ENCODE peak calls at places on chromosomes 3 and 15, in ten cellular contexts. K is psoas muscle, P is endothelial cell, H is dorsolateral prefrontal cortex, R is tibial artery, L is OCI-LY7, S is breast epithelium, E is transverse colon, Q is HFFc6, J is GM10248. U is an unnamed sample.

GRCh38 chr3:74121761-74122160 is 492.7 kb downstream of the CNTN3 start:
- DNase-seq in K (no peak), P (no peak), H (no peak), R (no peak), L (no peak), S (no peak), E (no peak), Q (no peak), J (no peak), U (no peak)

GRCh38 chr3:140170612-140171011 is 235.6 kb downstream of the CLSTN2 start:
- DNase-seq in K (no peak), P (no peak), H (no peak), R (no peak), L (no peak), S (no peak), E (no peak), Q (no peak), J (peak), U (peak)

GRCh38 chr3:90044417-90044816 is 937.0 kb downstream of the EPHA3 start:
- DNase-seq in K (no peak), P (no peak), H (no peak), R (no peak), L (no peak), S (no peak), E (no peak), Q (no peak), J (no peak), U (no peak)

GRCh38 chr3:197599089-197599765 is 43.5 kb upstream of the BDH1 start:
- DNase-seq in K (peak), P (peak), H (peak), R (peak), L (peak), S (peak), E (peak), Q (peak), J (peak), U (peak)

GRCh38 chr3:126493731-126494130 is 18.0 kb upstream of the ZXDC start:
- DNase-seq in K (no peak), P (no peak), H (no peak), R (no peak), L (peak), S (no peak), E (no peak), Q (no peak), J (no peak), U (no peak)

GRCh38 chr3:112405845-112406244 is 72.9 kb downstream of the CD200 start:
- DNase-seq in K (no peak), P (no peak), H (no peak), R (no peak), L (no peak), S (no peak), E (no peak), Q (no peak), J (no peak), U (peak)

GRCh38 chr3:73094951-73095350 is 33.5 kb downstream of the EBLN2 start:
- DNase-seq in K (peak), P (no peak), H (no peak), R (no peak), L (no peak), S (peak), E (no peak), Q (no peak), J (no peak), U (no peak)

GRCh38 chr3:2765002-2765579 is 345.1 kb downstream of the IL5RA start:
- DNase-seq in K (no peak), P (no peak), H (no peak), R (no peak), L (no peak), S (no peak), E (no peak), Q (no peak), J (no peak), U (peak)

GRCh38 chr3:47895241-47895640 is 92.3 kb downstream of the DHX30 start:
- DNase-seq in K (no peak), P (no peak), H (no peak), R (no peak), L (no peak), S (no peak), E (no peak), Q (no peak), J (no peak), U (peak)

GRCh38 chr3:47892284-47892683 is 89.3 kb downstream of the DHX30 start:
- DNase-seq in K (no peak), P (no peak), H (peak), R (no peak), L (no peak), S (no peak), E (no peak), Q (no peak), J (no peak), U (no peak)

GRCh38 chr3:47889001-47889757 is 86.2 kb downstream of the DHX30 start:
- DNase-seq in K (no peak), P (no peak), H (no peak), R (no peak), L (no peak), S (no peak), E (no peak), Q (no peak), J (no peak), U (no peak)

GRCh38 chr3:47890037-47890831 is 87.3 kb downstream of the DHX30 start:
- DNase-seq in K (no peak), P (no peak), H (no peak), R (no peak), L (no peak), S (no peak), E (no peak), Q (no peak), J (no peak), U (no peak)

DNA sequence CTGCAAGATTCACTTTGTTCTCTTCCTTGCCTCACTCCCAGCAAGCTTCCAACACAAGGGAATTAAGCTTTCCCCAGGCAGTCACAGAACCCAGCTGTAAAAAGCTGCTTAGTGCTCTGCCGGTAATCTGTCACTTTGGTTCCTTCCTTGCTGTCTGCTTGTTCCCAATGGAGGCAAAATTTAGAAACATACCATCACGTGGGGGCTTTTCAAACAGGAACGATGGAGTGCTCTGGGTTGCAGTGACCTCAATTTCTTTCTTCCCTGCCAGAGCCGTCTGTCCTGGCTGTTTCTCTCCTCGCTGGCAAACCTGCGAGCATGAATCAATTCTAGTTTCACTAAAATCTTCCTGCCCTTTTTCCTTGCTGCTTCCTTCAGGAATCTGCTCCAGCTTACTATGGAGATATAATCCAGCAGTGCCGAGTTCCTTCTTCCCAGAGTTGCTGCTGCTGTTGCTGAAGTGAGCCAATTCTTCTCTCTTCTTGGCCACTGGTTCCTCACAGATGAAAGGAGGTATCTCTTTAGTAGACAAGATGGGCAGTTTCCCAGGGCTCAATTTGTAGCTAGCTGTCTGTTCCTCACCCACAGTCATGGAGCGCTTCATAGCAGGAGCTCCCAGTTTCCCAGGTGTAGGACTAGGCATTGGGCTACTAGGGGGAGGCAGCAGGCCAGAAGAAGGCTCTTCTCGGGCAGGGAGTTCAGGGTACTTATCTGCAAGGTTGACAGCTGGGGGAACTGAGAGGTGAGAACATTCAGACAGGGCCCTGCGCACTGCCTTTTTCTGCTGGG is 88.1 kb downstream of the DHX30 start:
- DNase-seq in K (peak), P (no peak), H (peak), R (peak), L (no peak), S (no peak), E (peak), Q (no peak), J (no peak), U (no peak)
- TF ChIP-seq CTCF in K (no peak), P (no peak), H (no peak), R (no peak), L (no peak), S (no peak), E (no peak), Q (no peak), J (no peak), U (no peak)

GRCh38 chr3:119808244-119808643 is 26.3 kb downstream of the NR1I2 start:
- DNase-seq in K (no peak), P (no peak), H (no peak), R (no peak), L (no peak), S (no peak), E (no peak), Q (no peak), J (no peak), U (no peak)
- TF ChIP-seq CTCF in K (no peak), P (no peak), H (no peak), R (no peak), L (no peak), S (no peak), E (no peak), Q (peak), J (no peak), U (no peak)

GRCh38 chr3:185221203-185221602 is 32.6 kb downstream of the EHHADH start:
- DNase-seq in K (no peak), P (no peak), H (no peak), R (no peak), L (no peak), S (no peak), E (no peak), Q (no peak), J (no peak), U (no peak)

GRCh38 chr3:185216587-185216918 is 37.3 kb downstream of the EHHADH start:
- DNase-seq in K (no peak), P (no peak), H (no peak), R (no peak), L (no peak), S (no peak), E (no peak), Q (no peak), J (no peak), U (no peak)

GRCh38 chr3:185210621-185211157 is 43.2 kb downstream of the EHHADH start:
- DNase-seq in K (no peak), P (no peak), H (no peak), R (no peak), L (no peak), S (no peak), E (no peak), Q (no peak), J (no peak), U (no peak)

GRCh38 chr3:185215873-185216586 is 37.8 kb downstream of the EHHADH start:
- DNase-seq in K (no peak), P (no peak), H (no peak), R (no peak), L (peak), S (no peak), E (no peak), Q (no peak), J (peak), U (peak)
- TF ChIP-seq CTCF in K (peak), P (peak), H (peak), R (peak), L (peak), S (peak), E (peak), Q (peak), J (peak), U (peak)

GRCh38 chr3:99928758-99929408 is 111.2 kb downstream of the CMSS1 start:
- DNase-seq in K (no peak), P (no peak), H (no peak), R (no peak), L (no peak), S (no peak), E (no peak), Q (no peak), J (no peak), U (no peak)
- TF ChIP-seq CTCF in K (peak), P (no peak), H (no peak), R (no peak), L (no peak), S (no peak), E (no peak), Q (no peak), J (no peak), U (no peak)

GRCh38 chr15:22881739-22882440 is 43.4 kb downstream of the NIPA2 start:
- DNase-seq in K (no peak), P (no peak), H (no peak), R (no peak), L (no peak), S (no peak), E (no peak), Q (no peak), J (no peak), U (no peak)

GRCh38 chr15:22885105-22885504 is 46.6 kb downstream of the NIPA2 start:
- DNase-seq in K (no peak), P (no peak), H (no peak), R (no peak), L (no peak), S (no peak), E (peak), Q (no peak), J (no peak), U (no peak)

GRCh38 chr15:22887157-22887951 is 48.9 kb downstream of the NIPA2 start:
- DNase-seq in K (peak), P (no peak), H (no peak), R (no peak), L (no peak), S (no peak), E (peak), Q (peak), J (no peak), U (no peak)

GRCh38 chr15:22883196-22883595 is 44.7 kb downstream of the NIPA2 start:
- DNase-seq in K (no peak), P (no peak), H (no peak), R (no peak), L (no peak), S (no peak), E (no peak), Q (no peak), J (no peak), U (no peak)

GRCh38 chr15:22884344-22884743 is 45.9 kb downstream of the NIPA2 start:
- DNase-seq in K (no peak), P (no peak), H (no peak), R (no peak), L (peak), S (no peak), E (no peak), Q (no peak), J (no peak), U (no peak)
- TF ChIP-seq CTCF in K (no peak), P (no peak), H (no peak), R (no peak), L (peak), S (no peak), E (peak), Q (peak), J (no peak), U (peak)

GRCh38 chr3:50373146-50373864 is 14.0 kb upstream of the TMEM115 start:
- DNase-seq in K (no peak), P (no peak), H (no peak), R (no peak), L (no peak), S (no peak), E (no peak), Q (no peak), J (no peak), U (no peak)

GRCh38 chr3:50373865-50374188 is 14.5 kb upstream of the TMEM115 start:
- DNase-seq in K (no peak), P (no peak), H (no peak), R (no peak), L (no peak), S (no peak), E (no peak), Q (no peak), J (no peak), U (no peak)

GRCh38 chr3:50378024-50378423 is 18.7 kb upstream of the TMEM115 start:
- DNase-seq in K (no peak), P (no peak), H (no peak), R (no peak), L (no peak), S (no peak), E (no peak), Q (no peak), J (no peak), U (no peak)

GRCh38 chr3:50374363-50375108 is 15.2 kb upstream of the TMEM115 start:
- DNase-seq in K (no peak), P (no peak), H (no peak), R (no peak), L (no peak), S (no peak), E (no peak), Q (no peak), J (no peak), U (no peak)

GRCh38 chr3:50375200-50375931 is 16.0 kb upstream of the TMEM115 start:
- DNase-seq in K (no peak), P (no peak), H (no peak), R (no peak), L (peak), S (no peak), E (no peak), Q (no peak), J (no peak), U (no peak)
- TF ChIP-seq CTCF in K (no peak), P (no peak), H (no peak), R (no peak), L (peak), S (no peak), E (no peak), Q (peak), J (no peak), U (no peak)

GRCh38 chr15:77901921-77902750 is 175.4 kb downstream of the TBC1D2B start:
- DNase-seq in K (peak), P (no peak), H (no peak), R (peak), L (peak), S (no peak), E (no peak), Q (no peak), J (no peak), U (peak)
- TF ChIP-seq CTCF in K (no peak), P (no peak), H (no peak), R (no peak), L (peak), S (no peak), E (no peak), Q (peak), J (no peak), U (peak)

GRCh38 chr15:99692825-99693224 is 40.4 kb downstream of the LYSMD4 start:
- DNase-seq in K (no peak), P (no peak), H (no peak), R (no peak), L (no peak), S (no peak), E (no peak), Q (no peak), J (no peak), U (peak)
- TF ChIP-seq CTCF in K (no peak), P (no peak), H (no peak), R (no peak), L (no peak), S (no peak), E (no peak), Q (no peak), J (no peak), U (no peak)

DNA sequence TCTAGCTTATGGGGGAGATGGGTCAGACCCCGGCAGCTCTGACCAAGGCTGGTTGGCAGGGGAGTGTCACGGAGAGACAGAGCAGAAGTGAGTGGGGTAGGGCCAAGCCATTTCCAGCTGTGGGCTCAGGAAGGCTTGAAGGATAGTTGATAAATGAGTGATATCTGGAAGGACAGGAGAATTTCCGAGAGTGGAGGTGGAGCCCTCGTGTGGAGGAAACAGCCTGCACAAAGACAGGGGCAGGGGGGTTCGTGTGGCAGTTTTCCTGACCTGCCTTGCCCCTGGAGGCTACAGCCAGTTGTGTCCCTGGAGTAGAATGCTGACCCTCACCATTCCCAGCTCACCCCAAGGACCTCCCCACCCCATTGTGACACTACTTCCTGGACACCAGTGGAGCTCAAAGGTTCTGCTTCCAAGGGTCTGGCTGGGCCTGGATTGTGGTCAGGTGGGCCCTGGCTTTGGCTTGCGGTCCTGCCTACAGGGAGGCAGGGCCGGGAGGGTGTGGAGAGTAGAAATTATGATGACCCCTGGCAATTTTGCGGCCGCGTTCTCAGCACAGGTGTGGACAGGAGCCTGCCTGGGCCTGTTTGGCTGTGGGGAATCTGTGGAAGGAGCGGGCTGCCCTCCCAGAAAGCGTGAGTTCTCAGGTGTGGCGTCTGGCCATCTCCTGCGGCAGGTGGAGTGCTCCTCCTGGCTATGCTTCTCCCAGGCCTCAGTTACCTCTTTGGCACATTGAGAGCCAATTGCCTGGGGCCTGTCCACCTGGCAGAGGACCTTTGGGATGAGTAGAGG is at the start of gene SLC22A14:
- DNase-seq in K (no peak), P (no peak), H (no peak), R (no peak), L (no peak), S (no peak), E (no peak), Q (no peak), J (no peak), U (peak)
- TF ChIP-seq CTCF in K (no peak), P (peak), H (no peak), R (no peak), L (peak), S (no peak), E (no peak), Q (peak), J (peak), U (peak)

U was measured in GM12865.